ENCODE peak calls at places on chromosomes 12 and 14, in five cellular contexts. L is uterus; I is CD8-positive, alpha-beta memory T cell; T is brain microvascular endothelial cell; Z is CD4-positive, CD25-positive, alpha-beta regulatory T cell. B is an unnamed sample.

GRCh38 chr14:81070511-81070910 is 115.1 kb downstream of the TSHR start:
- DNase-seq in L (no peak), T (no peak), Z (no peak), I (no peak), B (no peak)

GRCh38 chr14:68820536-68820935 is 27.7 kb upstream of the ZFP36L1 start:
- DNase-seq in I (peak; percentile 71), T (no peak), Z (peak; percentile 33), L (no peak), B (no peak)

GRCh38 chr14:50599700-50600444 is 39.9 kb downstream of the ATL1 start:
- DNase-seq in I (no peak), L (no peak), T (peak; percentile 31), Z (no peak), B (no peak)

GRCh38 chr12:123713398-123714301 is 1.5 kb downstream of the ATP6V0A2 start:
- DNase-seq in Z (no peak), I (no peak), T (no peak), L (no peak), B (no peak)

GRCh38 chr12:105365231-105365630 is 34.7 kb downstream of the C12orf75 start:
- DNase-seq in Z (no peak), T (no peak), L (no peak), I (no peak), B (no peak)

GRCh38 chr12:116882742-116883141 is 1.5 kb upstream of the HRK start:
- DNase-seq in T (peak; percentile 22), I (no peak), L (no peak), Z (no peak), B (no peak)

GRCh38 chr14:71985538-71986234 is 53.5 kb downstream of the RGS6 start:
- DNase-seq in Z (no peak), I (no peak), T (peak; percentile 2), L (no peak), B (no peak)

GRCh38 chr12:67747869-67748760 is 99.6 kb downstream of the DYRK2 start:
- DNase-seq in I (no peak), L (no peak), Z (no peak), T (no peak), B (no peak)

GRCh38 chr14:71709076-71709475 is 223.2 kb upstream of the RGS6 start:
- DNase-seq in L (no peak), I (no peak), Z (no peak), T (no peak), B (no peak)

GRCh38 chr12:27922591-27923139 is 49.9 kb downstream of the PTHLH start:
- DNase-seq in T (peak; percentile 43), Z (no peak), L (no peak), I (no peak), B (no peak)

GRCh38 chr12:13436182-13436581 is 239.7 kb downstream of the EMP1 start:
- DNase-seq in L (no peak), Z (no peak), T (no peak), I (no peak), B (no peak)

DNA sequence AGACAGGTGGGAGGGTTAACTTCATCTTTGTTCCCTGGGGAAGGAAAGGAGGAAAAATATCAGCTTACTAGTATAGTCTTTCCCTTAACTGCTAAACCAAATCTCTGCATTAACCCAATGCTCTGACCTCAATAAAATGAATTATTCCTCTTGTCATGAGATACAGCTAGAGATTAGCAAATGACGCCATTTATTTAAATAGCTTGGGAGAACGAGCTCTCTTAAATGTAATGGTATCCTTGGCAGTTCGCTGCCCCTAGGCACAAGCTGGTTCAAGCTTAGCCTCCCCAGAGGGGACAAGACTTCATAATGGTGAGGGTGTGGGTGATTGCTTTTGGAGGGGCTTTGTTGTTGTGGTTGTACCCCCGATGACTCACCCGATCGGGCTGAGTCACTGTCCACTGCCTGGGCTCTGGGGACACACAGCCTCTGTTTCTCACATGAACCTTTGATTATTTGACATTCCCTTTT is 19.6 kb downstream of the FNTB start:
- DNase-seq in Z (no peak), I (no peak), L (no peak), T (peak; percentile 27), B (no peak)
- H3K27ac ChIP-seq in Z (no peak overlapping the region), I (no peak overlapping the region), L (peak overlapping the region; percentile 56), T (peak overlapping the region; percentile 48), B (no peak overlapping the region)

GRCh38 chr14:105043656-105044055 is 21.6 kb downstream of the GPR132 start:
- DNase-seq in Z (no peak), I (no peak), T (no peak), L (no peak), B (no peak)

GRCh38 chr14:105042813-105043212 is 21.9 kb upstream of the CDCA4 start:
- DNase-seq in L (no peak), I (no peak), T (no peak), Z (no peak), B (no peak)

GRCh38 chr14:105047283-105048016 is 17.8 kb downstream of the GPR132 start:
- DNase-seq in I (no peak), T (no peak), Z (no peak), L (no peak), B (no peak)

GRCh38 chr14:105046891-105047282 is 18.3 kb downstream of the GPR132 start:
- DNase-seq in L (no peak), T (no peak), I (no peak), Z (no peak), B (no peak)

DNA sequence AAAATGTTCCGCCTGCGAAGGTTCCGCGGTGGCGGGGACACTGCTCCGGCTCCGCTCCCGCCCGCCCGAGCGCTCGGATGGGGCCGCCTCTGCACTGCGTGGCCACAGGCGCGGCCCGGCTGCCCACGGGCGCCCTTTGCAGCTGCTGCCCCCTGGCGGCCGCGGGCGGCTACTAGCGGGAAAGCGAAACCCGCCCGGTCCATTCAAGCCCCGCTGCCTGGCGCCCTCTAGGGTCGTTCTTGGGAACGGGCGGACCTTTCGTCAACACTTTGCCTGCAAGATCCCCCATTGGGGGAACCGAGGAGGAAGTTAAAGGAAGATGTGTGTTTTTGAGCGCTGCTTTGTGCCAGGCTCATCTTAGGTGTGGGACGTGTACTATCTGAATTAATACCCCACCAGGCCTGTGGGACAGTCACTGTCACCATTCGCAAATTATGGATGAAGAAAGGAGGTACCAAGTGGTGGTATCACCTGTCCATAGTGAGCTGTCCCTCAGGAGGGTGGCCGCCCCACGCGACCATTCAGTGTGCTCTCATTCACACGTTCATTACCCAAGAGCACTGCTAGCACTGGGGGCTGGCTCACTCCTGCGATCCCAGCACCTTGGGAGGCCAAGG is 19.4 kb downstream of the GPR132 start:
- DNase-seq in I (peak; percentile 89), Z (peak; percentile 86), L (peak; percentile 91), T (peak; percentile 64), B (no peak)
- H3K27ac ChIP-seq in I (no peak overlapping the region), Z (peak overlapping the region; percentile 19), L (no peak overlapping the region), T (no peak overlapping the region), B (no peak overlapping the region)

GRCh38 chr12:10130042-10130441 is at the start of gene CLEC7A:
- DNase-seq in Z (no peak), T (no peak), L (no peak), I (no peak), B (no peak)
- H3K27ac ChIP-seq in Z (no peak within 1 kb of the TSS), T (no peak within 1 kb of the TSS), L (no peak within 1 kb of the TSS), I (no peak within 1 kb of the TSS), B (no peak within 1 kb of the TSS)

DNA sequence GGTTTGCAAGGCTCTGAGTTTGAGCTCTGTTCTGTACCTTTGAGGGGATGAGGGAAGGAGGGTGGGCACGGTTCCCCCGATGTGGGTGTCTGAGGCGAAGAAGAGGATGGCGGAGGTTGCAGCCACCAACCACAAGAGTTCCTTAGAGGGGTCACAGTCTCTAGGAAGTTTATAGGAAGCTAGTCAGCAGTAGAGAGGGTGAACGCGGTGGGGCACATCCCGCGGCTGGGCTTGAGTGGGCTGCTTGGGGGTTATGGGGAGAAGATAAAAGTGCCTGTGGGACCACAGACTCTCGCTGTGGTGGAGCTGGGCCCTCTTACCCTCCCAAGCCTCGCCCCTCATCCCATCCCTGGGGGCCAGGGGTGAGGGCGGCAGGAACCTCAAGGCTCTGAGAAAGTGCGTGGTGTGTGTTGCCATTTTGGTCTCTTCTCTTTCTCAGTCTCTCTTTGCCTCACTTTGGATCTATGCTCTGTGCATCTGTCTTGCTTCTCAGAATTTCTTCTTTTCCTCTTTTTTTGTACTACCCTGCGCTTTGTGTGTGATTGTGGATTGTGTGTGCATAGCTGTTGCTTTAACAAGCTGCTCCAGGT is 2.7 kb downstream of the CD4 start:
- DNase-seq in L (no peak), Z (no peak), T (no peak), I (no peak), B (no peak)
- H3K27ac ChIP-seq in L (no peak overlapping the region), Z (peak overlapping the region; percentile 84), T (no peak overlapping the region), I (no peak overlapping the region), B (no peak overlapping the region)

GRCh38 chr14:76918176-76918750 is 92.1 kb downstream of the LRRC74A start:
- DNase-seq in L (peak; percentile 82), I (no peak), Z (no peak), T (peak; percentile 70), B (peak; percentile 88)
- H3K27ac ChIP-seq in L (peak overlapping the region; percentile 88), I (no peak overlapping the region), Z (no peak overlapping the region), T (peak overlapping the region; percentile 97), B (peak overlapping the region; percentile 92)

DNA sequence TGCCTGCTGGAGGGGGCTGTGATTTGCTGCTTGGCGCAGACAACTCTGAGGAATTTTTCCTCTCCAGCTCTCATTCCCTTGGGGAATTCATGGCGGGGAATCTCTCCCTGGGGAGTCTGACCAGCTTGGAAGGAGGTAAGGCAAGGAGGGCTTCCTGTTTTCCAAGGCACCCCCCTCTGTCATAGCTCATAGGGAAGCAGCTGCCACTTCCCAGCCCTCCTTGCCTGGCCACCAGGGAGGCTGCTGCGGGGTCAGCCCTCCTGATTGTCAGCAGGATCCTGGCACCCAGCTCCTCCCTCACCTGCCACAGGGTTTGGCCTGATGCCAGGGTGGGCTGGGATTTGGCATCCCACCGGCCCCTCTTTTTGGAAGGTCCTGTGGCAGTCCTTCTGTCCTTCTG is 74.8 kb downstream of the TSPAN9 start:
- DNase-seq in T (peak; percentile 33), I (no peak), Z (no peak), L (no peak), B (peak; percentile 85)
- H3K27ac ChIP-seq in T (no peak overlapping the region), I (no peak overlapping the region), Z (no peak overlapping the region), L (peak overlapping the region; percentile 52), B (peak overlapping the region; percentile 57)